ENCODE peak calls at places on chromosome 14, in four cellular contexts. One of them, this sample, is unnamed.

GRCh38 chr14:68718033-68718725 is 74.7 kb downstream of the ZFP36L1 start:
- DNase-seq in activated CD8-positive, alpha-beta T cell treated with anti-CD3 and anti-CD28 coated beads, Interleukin-2, amount 10 ng/mL, durations not matched to agents 7 days and 5 days: no peak
- DNase-seq in iris pigment epithelial cell: no peak
- DNase-seq in CD8-positive, alpha-beta memory T cell: no peak
- DNase-seq in this sample: no peak

GRCh38 chr14:82999802-83000201 is 1466.1 kb upstream of the SEL1L start:
- DNase-seq in activated CD8-positive, alpha-beta T cell treated with anti-CD3 and anti-CD28 coated beads, Interleukin-2, amount 10 ng/mL, durations not matched to agents 7 days and 5 days: no peak
- DNase-seq in iris pigment epithelial cell: peak
- DNase-seq in CD8-positive, alpha-beta memory T cell: no peak
- DNase-seq in this sample: no peak

GRCh38 chr14:73833530-73834257 is 17.9 kb upstream of the PTGR2 start:
- DNase-seq in activated CD8-positive, alpha-beta T cell treated with anti-CD3 and anti-CD28 coated beads, Interleukin-2, amount 10 ng/mL, durations not matched to agents 7 days and 5 days: no peak
- DNase-seq in iris pigment epithelial cell: peak
- DNase-seq in CD8-positive, alpha-beta memory T cell: no peak
- DNase-seq in this sample: peak

GRCh38 chr14:79356040-79356439 is 855.3 kb downstream of the DIO2 start:
- DNase-seq in activated CD8-positive, alpha-beta T cell treated with anti-CD3 and anti-CD28 coated beads, Interleukin-2, amount 10 ng/mL, durations not matched to agents 7 days and 5 days: no peak
- DNase-seq in iris pigment epithelial cell: peak
- DNase-seq in CD8-positive, alpha-beta memory T cell: no peak
- DNase-seq in this sample: no peak

GRCh38 chr14:67749341-67750110 is 47.8 kb downstream of the RDH12 start:
- DNase-seq in activated CD8-positive, alpha-beta T cell treated with anti-CD3 and anti-CD28 coated beads, Interleukin-2, amount 10 ng/mL, durations not matched to agents 7 days and 5 days: no peak
- DNase-seq in iris pigment epithelial cell: no peak
- DNase-seq in CD8-positive, alpha-beta memory T cell: no peak
- DNase-seq in this sample: no peak

GRCh38 chr14:99274346-99275221 is 2.6 kb upstream of the BCL11B start:
- DNase-seq in activated CD8-positive, alpha-beta T cell treated with anti-CD3 and anti-CD28 coated beads, Interleukin-2, amount 10 ng/mL, durations not matched to agents 7 days and 5 days: peak
- DNase-seq in iris pigment epithelial cell: peak
- DNase-seq in CD8-positive, alpha-beta memory T cell: peak
- DNase-seq in this sample: peak

GRCh38 chr14:51086044-51086443 is 8.9 kb downstream of the TRIM9 start:
- DNase-seq in activated CD8-positive, alpha-beta T cell treated with anti-CD3 and anti-CD28 coated beads, Interleukin-2, amount 10 ng/mL, durations not matched to agents 7 days and 5 days: no peak
- DNase-seq in iris pigment epithelial cell: no peak
- DNase-seq in CD8-positive, alpha-beta memory T cell: no peak
- DNase-seq in this sample: no peak

GRCh38 chr14:103031956-103032355 is 25.4 kb downstream of the CDC42BPB start:
- DNase-seq in activated CD8-positive, alpha-beta T cell treated with anti-CD3 and anti-CD28 coated beads, Interleukin-2, amount 10 ng/mL, durations not matched to agents 7 days and 5 days: no peak
- DNase-seq in iris pigment epithelial cell: no peak
- DNase-seq in CD8-positive, alpha-beta memory T cell: no peak
- DNase-seq in this sample: no peak

GRCh38 chr14:32601908-32602307 is 272.8 kb downstream of the AKAP6 start:
- DNase-seq in activated CD8-positive, alpha-beta T cell treated with anti-CD3 and anti-CD28 coated beads, Interleukin-2, amount 10 ng/mL, durations not matched to agents 7 days and 5 days: no peak
- DNase-seq in iris pigment epithelial cell: no peak
- DNase-seq in CD8-positive, alpha-beta memory T cell: no peak
- DNase-seq in this sample: no peak

GRCh38 chr14:22808388-22809209 is 6.6 kb downstream of the SLC7A7 start:
- DNase-seq in activated CD8-positive, alpha-beta T cell treated with anti-CD3 and anti-CD28 coated beads, Interleukin-2, amount 10 ng/mL, durations not matched to agents 7 days and 5 days: no peak
- DNase-seq in iris pigment epithelial cell: no peak
- DNase-seq in CD8-positive, alpha-beta memory T cell: no peak
- DNase-seq in this sample: no peak

GRCh38 chr14:22025884-22026283 is 352.3 kb upstream of the OR4E1 start:
- DNase-seq in activated CD8-positive, alpha-beta T cell treated with anti-CD3 and anti-CD28 coated beads, Interleukin-2, amount 10 ng/mL, durations not matched to agents 7 days and 5 days: no peak
- DNase-seq in iris pigment epithelial cell: no peak
- DNase-seq in CD8-positive, alpha-beta memory T cell: no peak
- DNase-seq in this sample: no peak

GRCh38 chr14:64937176-64937820 is 5.2 kb downstream of the GPX2 start:
- DNase-seq in activated CD8-positive, alpha-beta T cell treated with anti-CD3 and anti-CD28 coated beads, Interleukin-2, amount 10 ng/mL, durations not matched to agents 7 days and 5 days: no peak
- DNase-seq in iris pigment epithelial cell: no peak
- DNase-seq in CD8-positive, alpha-beta memory T cell: no peak
- DNase-seq in this sample: no peak

GRCh38 chr14:23297096-23297495 is 5.6 kb downstream of the PPP1R3E start:
- DNase-seq in activated CD8-positive, alpha-beta T cell treated with anti-CD3 and anti-CD28 coated beads, Interleukin-2, amount 10 ng/mL, durations not matched to agents 7 days and 5 days: no peak
- DNase-seq in iris pigment epithelial cell: no peak
- DNase-seq in CD8-positive, alpha-beta memory T cell: no peak
- DNase-seq in this sample: no peak